ENCODE peak calls at places on chromosomes 11 and 22, in four cellular contexts. N is uterus, D is NB4, A is K562. O is an unnamed sample.

GRCh38 chr11:123173040-123173855 is 21.8 kb downstream of the CLMP start:
- DNase-seq in N (no peak), D (peak), A (no peak), O (no peak)

GRCh38 chr11:102316505-102316904 is 779 bp upstream of the BIRC3 start:
- DNase-seq in N (no peak), D (no peak), A (no peak), O (no peak)

GRCh38 chr11:71485063-71485399 is 32.0 kb downstream of the NADSYN1 start:
- DNase-seq in N (no peak), D (no peak), A (no peak), O (no peak)

GRCh38 chr11:57427692-57428082 is 766 bp upstream of the SLC43A3 start:
- DNase-seq in N (peak), D (no peak), A (no peak), O (no peak)

GRCh38 chr11:64073542-64073941 is 37.8 kb downstream of the FLRT1 start:
- DNase-seq in N (no peak), D (no peak), A (no peak), O (no peak)

GRCh38 chr11:17533341-17533740 is 10.9 kb downstream of the USH1C start:
- DNase-seq in N (no peak), D (no peak), A (no peak), O (no peak)

GRCh38 chr11:61082931-61083531 is 19.3 kb upstream of the CD5 start:
- DNase-seq in N (no peak), D (no peak), A (no peak), O (no peak)

GRCh38 chr11:121257976-121258375 is 34.6 kb upstream of the SC5D start:
- DNase-seq in N (no peak), D (no peak), A (no peak), O (no peak)

GRCh38 chr11:63888170-63889086 is 28.5 kb downstream of the RCOR2 start:
- DNase-seq in N (peak), D (peak), A (peak), O (peak)

GRCh38 chr22:19359554-19360299 is 68.2 kb upstream of the CLTCL1 start:
- DNase-seq in N (no peak), D (no peak), A (no peak), O (no peak)

GRCh38 chr11:15117751-15118150 is 3.0 kb downstream of the INSC start:
- DNase-seq in N (no peak), D (no peak), A (no peak), O (no peak)

GRCh38 chr11:134037093-134037908 is 31.6 kb upstream of the JAM3 start:
- DNase-seq in N (peak), D (peak), A (peak), O (no peak)

GRCh38 chr11:78256962-78257361 is 68.2 kb downstream of the USP35 start:
- DNase-seq in N (peak), D (peak), A (peak), O (peak)

GRCh38 chr22:25362215-25362882 is 142.9 kb downstream of the CRYBB2 start:
- DNase-seq in N (peak), D (peak), A (peak), O (peak)

GRCh38 chr11:13249992-13250391 is 27.6 kb upstream of the BMAL1 start:
- DNase-seq in N (no peak), D (no peak), A (no peak), O (no peak)

GRCh38 chr11:19237381-19237780 is 3.4 kb downstream of the E2F8 start:
- DNase-seq in N (no peak), D (no peak), A (no peak), O (no peak)

GRCh38 chr11:19228956-19229355 is 11.8 kb downstream of the E2F8 start:
- DNase-seq in N (no peak), D (no peak), A (no peak), O (no peak)

GRCh38 chr11:19229671-19230070 is 11.1 kb downstream of the E2F8 start:
- DNase-seq in N (no peak), D (no peak), A (no peak), O (no peak)

GRCh38 chr11:19234428-19234827 is 6.3 kb downstream of the E2F8 start:
- DNase-seq in N (no peak), D (no peak), A (no peak), O (no peak)

DNA sequence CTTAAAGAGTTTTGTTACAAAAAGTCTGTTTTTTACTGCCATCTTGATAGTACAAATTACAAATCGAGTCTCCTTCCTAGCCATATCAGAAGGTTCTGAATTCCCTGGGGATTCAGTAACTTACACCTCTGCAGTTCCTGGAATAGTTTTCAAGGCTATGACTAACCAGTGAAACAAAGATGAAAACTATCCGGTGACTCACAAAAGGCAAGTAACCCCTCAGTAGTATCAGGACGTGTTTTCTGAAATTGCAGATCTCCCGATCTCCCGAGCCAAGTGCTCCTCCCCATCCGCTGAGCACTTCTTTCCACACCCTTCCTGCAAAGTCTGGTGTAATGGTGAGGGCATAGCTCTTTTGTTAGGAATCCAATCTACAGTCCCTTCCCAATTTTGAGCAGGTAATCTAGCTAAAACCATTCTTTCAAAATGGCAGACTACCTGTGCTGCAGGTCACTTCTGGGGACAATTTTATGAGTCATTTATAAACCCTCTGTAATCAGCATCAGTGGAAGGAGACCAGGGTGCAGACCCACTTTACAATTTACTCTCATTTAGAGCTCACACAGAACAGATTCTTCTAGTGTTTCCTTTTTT is 7.7 kb downstream of the E2F8 start:
- DNase-seq in N (no peak), D (no peak), A (no peak), O (no peak)
- TF ChIP-seq POLR2A in N (no peak), D (no peak), A (peak), O (peak)

GRCh38 chr22:41907436-41908401 is 7.2 kb downstream of the SHISA8 start:
- DNase-seq in N (no peak), D (peak), A (no peak), O (no peak)

GRCh38 chr22:41906822-41907221 is 8.1 kb downstream of the SHISA8 start:
- DNase-seq in N (no peak), D (no peak), A (no peak), O (no peak)

GRCh38 chr22:41902932-41903421 is 11.9 kb downstream of the SHISA8 start:
- DNase-seq in N (no peak), D (no peak), A (no peak), O (no peak)

GRCh38 chr22:41904450-41905410 is 10.1 kb downstream of the SHISA8 start:
- DNase-seq in N (no peak), D (no peak), A (no peak), O (no peak)

DNA sequence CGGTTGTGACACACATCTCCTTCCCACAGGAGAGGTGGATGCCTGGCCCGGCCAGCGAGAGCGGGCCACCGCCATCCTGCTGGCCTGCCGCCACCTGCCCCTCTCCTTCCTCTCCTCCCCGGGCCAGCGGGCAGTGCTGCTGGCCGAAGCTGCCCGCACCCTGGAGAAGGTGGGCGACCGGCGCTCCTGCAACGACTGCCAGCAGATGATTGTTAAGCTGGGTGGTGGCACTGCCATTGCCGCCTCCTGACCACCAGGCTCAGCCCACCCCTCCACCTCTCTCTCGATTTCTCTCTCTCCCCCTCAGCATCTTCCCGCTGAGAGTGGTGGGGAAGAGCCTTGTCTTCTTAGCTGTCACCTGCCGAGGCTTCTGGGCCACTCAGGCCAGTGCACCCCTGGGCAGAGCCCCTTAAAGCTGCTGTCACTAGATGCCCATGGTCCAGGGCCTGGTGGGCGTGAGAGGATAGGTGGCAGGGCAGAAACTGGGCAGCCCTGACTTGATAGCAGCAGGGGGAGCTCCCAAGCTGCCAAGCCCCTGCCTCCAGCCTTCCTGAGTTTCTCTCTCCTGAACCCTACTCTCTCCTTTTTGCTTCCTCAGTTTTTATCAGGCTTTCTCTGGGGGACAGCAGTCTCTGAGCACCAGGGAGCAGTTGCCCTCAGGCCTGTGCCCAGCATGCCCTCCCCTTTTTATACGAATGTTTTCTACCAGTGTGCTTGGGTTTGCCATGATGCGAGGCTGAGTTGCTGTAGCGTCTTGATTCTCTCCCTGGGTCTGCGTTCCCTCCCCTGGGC is 9.3 kb downstream of the SHISA8 start:
- DNase-seq in N (no peak), D (no peak), A (no peak), O (no peak)
- TF ChIP-seq POLR2A in N (no peak), D (no peak), A (no peak), O (no peak)

GRCh38 chr11:111428113-111428876 is 49.2 kb upstream of the POU2AF1 start:
- DNase-seq in N (no peak), D (no peak), A (no peak), O (no peak)
- TF ChIP-seq POLR2A in N (no peak), D (no peak), A (no peak), O (no peak)

DNA sequence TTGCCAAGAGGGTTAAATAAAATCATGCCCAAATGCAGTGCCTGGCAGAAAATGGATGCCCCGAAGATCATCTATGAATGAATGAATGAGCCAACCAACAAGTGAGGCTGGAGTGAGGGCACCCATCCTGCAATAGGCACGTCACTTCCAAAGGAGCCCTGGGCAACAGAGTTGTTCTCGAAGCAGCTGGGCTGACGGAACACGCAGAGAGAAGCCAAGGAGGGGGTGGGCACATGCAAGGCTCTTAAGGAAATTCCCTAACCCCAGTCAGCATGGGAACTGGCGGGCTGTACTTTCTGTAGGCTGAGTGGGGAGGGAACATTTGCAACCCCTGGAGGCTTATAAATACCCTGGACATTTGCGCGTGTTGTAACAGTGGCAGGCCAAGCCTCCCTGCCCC is 11.6 kb upstream of the CHADL start:
- DNase-seq in N (no peak), D (no peak), A (no peak), O (no peak)
- TF ChIP-seq POLR2A in N (no peak), D (no peak), A (no peak), O (no peak)

GRCh38 chr11:67290801-67291200 is 1.7 kb downstream of the ANKRD13D start:
- DNase-seq in N (no peak), D (no peak), A (no peak), O (no peak)
- TF ChIP-seq POLR2A in N (no peak), D (no peak), A (no peak), O (no peak)

DNA sequence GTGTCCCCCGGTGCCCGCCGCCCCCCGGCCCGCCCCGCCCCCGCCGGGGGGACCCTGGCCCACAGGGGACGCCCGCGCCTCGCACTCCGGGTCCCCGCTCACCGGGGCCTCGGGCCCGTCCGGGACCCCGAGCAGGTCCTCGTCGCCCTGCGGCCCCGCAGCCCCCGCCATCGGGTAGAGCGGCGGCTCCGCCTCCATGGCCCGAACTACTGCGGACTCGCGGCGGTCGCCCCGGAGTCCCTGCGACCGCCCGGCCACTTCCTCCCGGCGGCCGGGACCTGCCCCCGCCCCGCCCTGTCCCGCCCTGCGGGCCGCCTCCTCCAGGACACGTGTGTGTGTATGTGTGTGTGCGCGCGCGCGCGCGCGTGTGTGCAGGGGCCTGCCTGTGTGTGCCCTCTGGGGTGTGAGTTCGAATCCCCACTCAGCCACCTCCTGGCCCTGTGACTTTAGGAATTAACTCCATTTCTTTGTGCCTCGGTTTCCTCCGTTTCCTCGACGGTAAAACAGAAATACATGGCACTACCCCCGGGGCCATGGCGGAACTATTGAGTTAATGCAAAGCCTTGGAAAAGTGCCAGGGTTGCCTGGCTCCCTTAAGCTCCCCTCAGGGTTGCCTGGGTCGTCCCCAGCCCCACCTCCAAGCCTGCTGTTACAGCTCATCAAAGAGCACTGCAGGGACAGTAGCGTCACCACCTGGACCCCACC is at the start of gene UNC93B1:
- DNase-seq in N (peak), D (peak), A (peak), O (peak)
- TF ChIP-seq POLR2A in N (no peak), D (peak), A (peak), O (peak)

GRCh38 chr22:32411388-32411787 is 659 bp downstream of the RTCB start:
- DNase-seq in N (no peak), D (peak), A (peak), O (peak)

GRCh38 chr22:32410459-32410858 is 1.6 kb downstream of the RTCB start:
- DNase-seq in N (no peak), D (no peak), A (no peak), O (no peak)

GRCh38 chr22:32413715-32414114 is 1.7 kb upstream of the RTCB start:
- DNase-seq in N (no peak), D (peak), A (no peak), O (peak)

GRCh38 chr22:32409977-32410376 is 2.1 kb downstream of the RTCB start:
- DNase-seq in N (no peak), D (no peak), A (no peak), O (no peak)

DNA sequence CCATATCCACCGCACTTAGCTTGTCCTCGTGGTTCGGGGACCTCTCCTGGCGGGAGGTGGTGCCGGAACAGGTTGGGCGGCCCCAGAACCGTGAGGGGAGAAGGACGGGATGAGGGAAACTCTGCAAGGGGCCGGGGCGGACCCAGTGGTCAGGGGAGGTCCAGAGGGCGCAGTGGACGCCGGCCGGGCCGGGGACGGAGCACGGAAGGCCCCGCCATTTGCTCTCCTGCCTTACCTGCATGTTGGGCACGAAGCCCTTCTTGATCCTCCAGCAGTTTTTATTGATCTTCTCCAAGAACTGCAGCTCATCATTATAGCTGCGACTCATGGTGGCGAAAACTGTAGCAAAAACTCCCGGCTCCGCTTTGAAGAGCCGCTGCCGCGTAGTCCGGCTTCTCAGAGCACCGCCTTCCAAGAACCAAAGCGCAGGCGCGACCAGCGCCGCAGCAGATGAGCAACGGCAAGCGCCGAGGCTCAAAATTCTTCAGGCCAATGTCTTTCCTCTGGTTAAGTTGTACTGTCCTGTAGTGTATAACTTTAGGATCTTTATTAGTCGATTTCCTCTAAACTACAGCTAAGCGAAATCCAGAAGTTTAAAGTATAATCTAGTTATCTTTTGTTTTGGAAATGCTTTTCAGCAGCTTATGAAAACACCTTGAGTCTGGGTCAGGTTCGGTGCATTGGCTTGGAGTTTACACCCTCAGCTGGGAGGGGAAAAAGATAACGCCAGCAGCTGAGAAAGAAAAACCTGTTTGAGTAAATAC is at the start of gene RTCB:
- DNase-seq in N (peak), D (peak), A (peak), O (peak)
- TF ChIP-seq POLR2A in N (peak), D (peak), A (peak), O (peak)